ENCODE peak calls at places on chromosomes 4 and X, in six cellular contexts. One of them, this sample, is unnamed.
A peak's percentile ranks its signal among the peaks of the same experiment; 100 is the strongest.

GRCh38 chr4:78288327-78288726 is 231.2 kb downstream of the FRAS1 start:
- DNase-seq in uterus: no peak
- DNase-seq in ascending aorta: no peak
- DNase-seq in upper lobe of right lung: no peak
- DNase-seq in GM23248: peak; percentile 44
- DNase-seq in spleen: no peak
- DNase-seq in this sample: no peak

GRCh38 chr4:143626134-143626859 is 74.2 kb downstream of the FREM3 start:
- DNase-seq in spleen: no peak
- DNase-seq in uterus: peak; percentile 53
- DNase-seq in ascending aorta: peak; percentile 73
- DNase-seq in GM23248: peak; percentile 63
- DNase-seq in upper lobe of right lung: no peak
- DNase-seq in this sample: no peak

GRCh38 chr4:138910914-138911336 is 104.7 kb upstream of the NOCT start:
- DNase-seq in GM23248: peak; percentile 93
- DNase-seq in uterus: peak; percentile 79
- DNase-seq in spleen: peak; percentile 74
- DNase-seq in upper lobe of right lung: peak; percentile 71
- DNase-seq in ascending aorta: peak; percentile 80
- DNase-seq in this sample: peak; percentile 75

GRCh38 chr4:112509243-112510190 is 6.5 kb downstream of the NEUROG2 start:
- DNase-seq in spleen: no peak
- DNase-seq in ascending aorta: no peak
- DNase-seq in GM23248: peak; percentile 59
- DNase-seq in uterus: no peak
- DNase-seq in upper lobe of right lung: no peak
- DNase-seq in this sample: no peak

GRCh38 chr4:153616005-153616555 is 68.0 kb upstream of the TLR2 start:
- DNase-seq in ascending aorta: no peak
- DNase-seq in spleen: peak; percentile 21
- DNase-seq in upper lobe of right lung: no peak
- DNase-seq in uterus: no peak
- DNase-seq in GM23248: no peak
- DNase-seq in this sample: no peak

GRCh38 chr4:124684301-124684700 is 28.2 kb downstream of the ANKRD50 start:
- DNase-seq in spleen: no peak
- DNase-seq in uterus: no peak
- DNase-seq in GM23248: no peak
- DNase-seq in ascending aorta: no peak
- DNase-seq in upper lobe of right lung: no peak
- DNase-seq in this sample: no peak

GRCh38 chr4:172927096-172927495 is 241.5 kb upstream of the GALNT7 start:
- DNase-seq in uterus: no peak
- DNase-seq in ascending aorta: no peak
- DNase-seq in spleen: no peak
- DNase-seq in GM23248: no peak
- DNase-seq in upper lobe of right lung: no peak
- DNase-seq in this sample: no peak

GRCh38 chrX:4315891-4316290 is 602.4 kb upstream of the PRKX start:
- DNase-seq in GM23248: no peak
- DNase-seq in ascending aorta: no peak
- DNase-seq in upper lobe of right lung: no peak
- DNase-seq in uterus: no peak
- DNase-seq in spleen: no peak
- DNase-seq in this sample: no peak

GRCh38 chrX:20952180-20952579 is 422.0 kb upstream of the CNKSR2 start:
- DNase-seq in spleen: no peak
- DNase-seq in ascending aorta: no peak
- DNase-seq in uterus: no peak
- DNase-seq in GM23248: no peak
- DNase-seq in upper lobe of right lung: no peak
- DNase-seq in this sample: no peak

GRCh38 chrX:148470324-148470723 is 30.1 kb upstream of the AFF2 start:
- DNase-seq in spleen: no peak
- DNase-seq in GM23248: no peak
- DNase-seq in upper lobe of right lung: no peak
- DNase-seq in ascending aorta: no peak
- DNase-seq in uterus: no peak
- DNase-seq in this sample: no peak
- H3K9me3 ChIP-seq in spleen: no peaks in the 10 kb centered on the region
- H3K9me3 ChIP-seq in GM23248: no peaks in the 10 kb centered on the region
- H3K9me3 ChIP-seq in upper lobe of right lung: no peaks in the 10 kb centered on the region
- H3K9me3 ChIP-seq in ascending aorta: no peaks in the 10 kb centered on the region
- H3K9me3 ChIP-seq in uterus: no peaks in the 10 kb centered on the region
- H3K9me3 ChIP-seq in this sample: no peaks in the 10 kb centered on the region

GRCh38 chrX:82648062-82648461 is 860.0 kb upstream of the POU3F4 start:
- DNase-seq in ascending aorta: no peak
- DNase-seq in upper lobe of right lung: no peak
- DNase-seq in spleen: no peak
- DNase-seq in uterus: no peak
- DNase-seq in GM23248: no peak
- DNase-seq in this sample: no peak

GRCh38 chrX:82649645-82650044 is 858.4 kb upstream of the POU3F4 start:
- DNase-seq in spleen: no peak
- DNase-seq in uterus: no peak
- DNase-seq in ascending aorta: no peak
- DNase-seq in upper lobe of right lung: no peak
- DNase-seq in GM23248: no peak
- DNase-seq in this sample: no peak
- H3K9me3 ChIP-seq in spleen: no peaks in the 10 kb centered on the region
- H3K9me3 ChIP-seq in uterus: no peaks in the 10 kb centered on the region
- H3K9me3 ChIP-seq in ascending aorta: no peaks in the 10 kb centered on the region
- H3K9me3 ChIP-seq in upper lobe of right lung: no peaks in the 10 kb centered on the region
- H3K9me3 ChIP-seq in GM23248: no peaks in the 10 kb centered on the region
- H3K9me3 ChIP-seq in this sample: no peaks in the 10 kb centered on the region

DNA sequence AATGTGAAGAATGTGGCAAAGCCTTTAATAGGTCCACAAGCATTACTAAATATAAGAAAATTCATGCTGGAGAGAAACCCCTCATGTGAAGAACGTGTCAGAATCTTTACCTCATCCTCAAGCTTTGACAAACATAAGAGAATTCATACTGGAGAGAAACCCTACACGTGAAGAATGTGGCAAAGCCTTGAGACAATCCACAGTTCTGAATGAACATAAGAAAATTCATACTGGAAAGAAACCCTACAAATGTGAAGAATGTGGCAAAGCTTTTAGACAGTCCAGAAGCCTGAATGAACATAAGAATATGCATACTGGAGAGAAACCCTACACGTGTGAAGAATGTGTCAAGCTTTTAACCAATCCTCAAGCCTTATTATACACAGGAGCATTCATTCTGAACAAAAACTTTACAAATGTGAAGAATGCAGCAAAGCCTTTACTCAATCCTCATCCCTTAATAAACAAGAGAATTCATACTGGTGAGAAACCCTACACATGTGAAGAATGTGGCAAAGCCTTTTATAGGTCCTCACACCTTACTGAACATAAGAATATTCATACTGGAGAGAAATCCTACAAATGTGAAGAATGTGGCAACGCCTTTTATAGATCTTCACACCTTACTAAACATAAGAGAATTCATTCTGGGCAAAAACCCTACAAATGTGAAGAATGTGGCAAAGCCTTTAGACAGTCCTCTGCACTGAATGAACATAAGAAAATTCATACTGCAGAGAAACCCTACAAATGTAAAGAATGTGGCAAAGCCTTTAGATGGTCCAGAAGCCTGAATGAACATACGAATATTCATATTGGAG is 51.1 kb downstream of the ZNF732 start:
- DNase-seq in GM23248: no peak
- DNase-seq in upper lobe of right lung: no peak
- DNase-seq in uterus: no peak
- DNase-seq in ascending aorta: no peak
- DNase-seq in spleen: no peak
- DNase-seq in this sample: no peak
- H3K9me3 ChIP-seq in GM23248: peaks cover 19% of the 10 kb centered on the region
- H3K9me3 ChIP-seq in upper lobe of right lung: peaks cover 73% of the 10 kb centered on the region
- H3K9me3 ChIP-seq in uterus: no peaks in the 10 kb centered on the region
- H3K9me3 ChIP-seq in ascending aorta: peaks cover 72% of the 10 kb centered on the region
- H3K9me3 ChIP-seq in spleen: peaks cover 100% of the 10 kb centered on the region
- H3K9me3 ChIP-seq in this sample: peaks cover 100% of the 10 kb centered on the region

GRCh38 chrX:135287266-135287823 is 21.9 kb upstream of the ETDC start:
- DNase-seq in spleen: no peak
- DNase-seq in uterus: no peak
- DNase-seq in ascending aorta: no peak
- DNase-seq in GM23248: no peak
- DNase-seq in upper lobe of right lung: no peak
- DNase-seq in this sample: no peak
- H3K9me3 ChIP-seq in spleen: peaks cover 66% of the 10 kb centered on the region
- H3K9me3 ChIP-seq in uterus: no peaks in the 10 kb centered on the region
- H3K9me3 ChIP-seq in ascending aorta: peaks cover 21% of the 10 kb centered on the region
- H3K9me3 ChIP-seq in GM23248: no peaks in the 10 kb centered on the region
- H3K9me3 ChIP-seq in upper lobe of right lung: peaks cover 25% of the 10 kb centered on the region
- H3K9me3 ChIP-seq in this sample: peaks cover 82% of the 10 kb centered on the region

DNA sequence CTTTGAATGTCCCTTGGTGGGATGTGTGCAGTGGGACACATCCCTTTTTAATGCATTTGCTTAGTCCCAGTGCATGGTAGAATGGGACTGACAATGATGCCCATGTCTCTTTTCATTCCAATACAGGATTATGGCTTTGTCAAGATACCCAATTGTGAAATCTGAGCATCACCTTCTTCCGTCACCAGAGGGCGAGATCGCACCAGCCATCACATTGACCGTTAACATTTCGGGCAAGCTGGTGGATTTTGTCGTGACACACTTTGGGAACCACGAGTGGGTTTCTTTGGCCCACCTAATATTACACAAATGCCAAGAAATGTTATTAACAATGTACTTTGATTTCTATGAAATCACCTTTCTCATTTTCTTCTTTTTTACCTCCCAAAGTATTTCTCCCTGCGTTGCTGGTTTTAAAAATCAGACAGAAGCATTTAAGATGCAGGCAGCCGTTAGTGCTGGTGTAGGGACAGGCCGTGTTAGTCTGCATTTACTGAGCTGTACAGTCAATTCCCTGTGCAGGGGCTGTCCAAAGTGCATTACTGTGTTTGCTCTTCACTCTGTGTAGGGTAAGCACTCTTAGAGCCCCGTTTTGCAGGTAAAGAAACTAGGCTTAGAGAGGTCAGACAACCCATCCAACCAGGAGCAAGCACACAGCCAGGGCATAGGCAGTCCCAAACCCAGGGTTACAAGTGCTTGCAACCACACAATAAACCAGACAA is 46.5 kb downstream of the CWH43 start:
- DNase-seq in spleen: no peak
- DNase-seq in GM23248: peak; percentile 36
- DNase-seq in upper lobe of right lung: no peak
- DNase-seq in ascending aorta: no peak
- DNase-seq in uterus: no peak
- DNase-seq in this sample: no peak
- H3K9me3 ChIP-seq in spleen: no peaks in the 10 kb centered on the region
- H3K9me3 ChIP-seq in GM23248: no peaks in the 10 kb centered on the region
- H3K9me3 ChIP-seq in upper lobe of right lung: no peaks in the 10 kb centered on the region
- H3K9me3 ChIP-seq in ascending aorta: no peaks in the 10 kb centered on the region
- H3K9me3 ChIP-seq in uterus: no peaks in the 10 kb centered on the region
- H3K9me3 ChIP-seq in this sample: no peaks in the 10 kb centered on the region